ENCODE peak calls at places on chromosomes 2 and 18, in ten cellular contexts. J is activated CD4-positive, alpha-beta T cell treated with anti-CD3 and anti-CD28 coated beads, Interleukin-2, amount 50 U/mL, for 1 hour; O is heart left ventricle; M is RKO; U is GM20000; S is NCI-H1105 treated with DMSO at 0.1 percent for 48 hours; D is non-pigmented ciliary epithelial cell; P is AG08395; X is activated CD8-positive, alpha-beta memory T cell treated with anti-CD3 and anti-CD28 coated beads, Interleukin-2, amount 50 U/mL, for 48 hours; E is cardiac fibroblast. Y is an unnamed sample.

GRCh38 chr2:238881353-238882082 is 33.6 kb downstream of the TWIST2 start:
- DNase-seq in J (no peak), O (no peak), M (no peak), U (no peak), S (no peak), D (no peak), P (no peak), X (no peak), E (no peak), Y (no peak)

GRCh38 chr2:20796374-20796791 is 26.5 kb downstream of the LDAH start:
- DNase-seq in J (no peak), O (no peak), M (no peak), U (no peak), S (no peak), D (peak), P (no peak), X (no peak), E (peak), Y (no peak)

GRCh38 chr2:29478641-29479040 is 363.4 kb downstream of the CLIP4 start:
- DNase-seq in J (no peak), O (no peak), M (no peak), U (no peak), S (no peak), D (no peak), P (no peak), X (no peak), E (no peak), Y (no peak)

GRCh38 chr2:44651974-44652373 is 289.5 kb upstream of the SIX3 start:
- DNase-seq in J (no peak), O (no peak), M (no peak), U (peak), S (no peak), D (no peak), P (no peak), X (no peak), E (no peak), Y (no peak)

GRCh38 chr2:209526541-209526940 is 102.7 kb downstream of the MAP2 start:
- DNase-seq in J (no peak), O (no peak), M (no peak), U (no peak), S (no peak), D (no peak), P (no peak), X (no peak), E (peak), Y (peak)

GRCh38 chr2:71347517-71347916 is 15.9 kb downstream of the ZNF638 start:
- DNase-seq in J (no peak), O (no peak), M (peak), U (no peak), S (no peak), D (no peak), P (peak), X (no peak), E (peak), Y (no peak)

GRCh38 chr2:13121096-13121495 is 404.4 kb downstream of the TRIB2 start:
- DNase-seq in J (no peak), O (no peak), M (no peak), U (no peak), S (no peak), D (no peak), P (no peak), X (no peak), E (no peak), Y (no peak)

GRCh38 chr18:70377857-70378701 is 89.2 kb downstream of the SOCS6 start:
- DNase-seq in J (no peak), O (no peak), M (no peak), U (no peak), S (no peak), D (no peak), P (no peak), X (no peak), E (no peak), Y (no peak)

GRCh38 chr2:168136392-168136977 is 110.9 kb downstream of the STK39 start:
- DNase-seq in J (no peak), O (no peak), M (peak), U (peak), S (peak), D (no peak), P (peak), X (no peak), E (peak), Y (peak)

GRCh38 chr2:23489471-23490400 is 104.8 kb downstream of the KLHL29 start:
- DNase-seq in J (no peak), O (no peak), M (no peak), U (no peak), S (no peak), D (no peak), P (no peak), X (peak), E (peak), Y (no peak)

GRCh38 chr2:144201868-144202468 is 318.0 kb downstream of the ZEB2 start:
- DNase-seq in J (no peak), O (no peak), M (no peak), U (no peak), S (no peak), D (no peak), P (peak), X (no peak), E (peak), Y (no peak)

GRCh38 chr2:179332903-179333302 is 68.3 kb upstream of the SESTD1 start:
- DNase-seq in J (no peak), O (no peak), M (no peak), U (no peak), S (no peak), D (peak), P (peak), X (no peak), E (peak), Y (no peak)

GRCh38 chr2:27809761-27810241 is 38.3 kb downstream of the MRPL33 start:
- DNase-seq in J (no peak), O (no peak), M (peak), U (no peak), S (no peak), D (peak), P (peak), X (no peak), E (peak), Y (no peak)